ENCODE peak calls at places on chromosomes 16 and 17, in nine cellular contexts. C is fibroblast of mammary gland; H is T-helper 1 cell; E is substantia nigra; F is stimulated activated CD4-positive, alpha-beta T cell treated with anti-CD3 and anti-CD28 coated beads, Interleukin-1b, Interleukin-23, amount 100 ng/mL, for 1 hour; K is fibroblast of lung; P is ACHN; J is EL; A is activated T-cell treated with anti-CD3 and anti-CD28 coated beads, Interleukin-2, amount 50 U/mL, for 72 hours. B is an unnamed sample.

GRCh38 chr17:7128174-7128573 is 13.6 kb upstream of the ASGR2 start:
- DNase-seq in A (no peak), P (no peak), H (no peak), F (no peak), C (no peak), K (no peak), E (no peak), J (no peak), B (no peak)

GRCh38 chr17:83144421-83145357 is 65.3 kb downstream of the METRNL start:
- DNase-seq in H (no peak), P (no peak), K (no peak), J (peak), F (no peak), A (no peak), C (peak), E (no peak), B (no peak)

GRCh38 chr16:56013962-56014552 is 138.9 kb upstream of the CES5A start:
- DNase-seq in C (peak), P (peak), H (peak), J (peak), K (no peak), F (peak), E (no peak), A (peak), B (no peak)

GRCh38 chr16:85657267-85657650 is 31.5 kb downstream of the GINS2 start:
- DNase-seq in F (no peak), J (no peak), P (no peak), A (no peak), C (no peak), K (no peak), E (no peak), H (no peak), B (no peak)

GRCh38 chr16:54282202-54282922 is 4.2 kb downstream of the IRX3 start:
- DNase-seq in J (peak), F (no peak), C (peak), E (no peak), K (peak), P (no peak), H (no peak), A (peak), B (peak)

GRCh38 chr17:65531508-65532431 is 29.7 kb downstream of the AXIN2 start:
- DNase-seq in J (peak), E (no peak), C (peak), P (no peak), A (no peak), K (peak), H (no peak), F (no peak), B (peak)

GRCh38 chr17:62592305-62593099 is 35.0 kb upstream of the MRC2 start:
- DNase-seq in H (no peak), A (no peak), E (no peak), F (no peak), K (peak), P (no peak), C (peak), J (peak), B (no peak)

GRCh38 chr16:88617268-88618031 is 20.9 kb upstream of the IL17C start:
- DNase-seq in A (no peak), C (no peak), F (no peak), J (no peak), E (no peak), P (no peak), K (no peak), H (no peak), B (no peak)

GRCh38 chr17:38464251-38464722 is 36.0 kb downstream of the ARHGAP23 start:
- DNase-seq in C (peak), A (no peak), P (peak), E (peak), K (peak), J (no peak), F (no peak), H (no peak), B (peak)

GRCh38 chr17:80195141-80195540 is 25.0 kb downstream of the SGSH start:
- DNase-seq in E (no peak), P (no peak), J (no peak), A (no peak), C (no peak), H (no peak), K (no peak), F (no peak), B (no peak)

GRCh38 chr16:85072947-85073346 is 39.3 kb downstream of the CIBAR2 start:
- DNase-seq in P (no peak), E (no peak), H (no peak), C (peak), F (no peak), K (peak), A (no peak), J (no peak), B (no peak)

GRCh38 chr17:66578781-66579489 is 256.0 kb upstream of the CACNG5 start:
- DNase-seq in C (no peak), H (no peak), A (no peak), P (no peak), J (peak), E (no peak), F (no peak), K (no peak), B (no peak)

GRCh38 chr16:57539072-57539796 is 2.9 kb upstream of the CCDC102A start:
- DNase-seq in K (no peak), J (no peak), H (no peak), P (no peak), F (no peak), C (peak), A (peak), E (no peak), B (no peak)

GRCh38 chr17:60079401-60079861 is 710 bp upstream of the HEATR6 start:
- DNase-seq in F (no peak), A (no peak), C (peak), P (peak), K (peak), E (no peak), J (peak), H (no peak), B (no peak)

GRCh38 chr17:19470529-19471261 is 59.7 kb downstream of the RNF112 start:
- DNase-seq in F (no peak), C (peak), E (no peak), J (peak), K (no peak), H (no peak), P (no peak), A (no peak), B (no peak)

GRCh38 chr16:31440511-31441184 is 1.9 kb downstream of the ZNF843 start:
- DNase-seq in P (no peak), F (no peak), E (no peak), H (no peak), K (no peak), A (no peak), J (no peak), C (no peak), B (no peak)

GRCh38 chr16:10950393-10950792 is 6.0 kb downstream of the CLEC16A start:
- DNase-seq in J (peak), C (no peak), F (no peak), K (no peak), P (peak), A (no peak), E (no peak), H (no peak), B (no peak)

GRCh38 chr17:68172461-68172954 is 75.3 kb upstream of the AMZ2 start:
- DNase-seq in J (peak), P (peak), E (no peak), A (peak), K (peak), C (peak), H (peak), F (peak), B (peak)

GRCh38 chr16:34078697-34079096 is 619.3 kb downstream of the TP53TG3F start:
- DNase-seq in H (no peak), F (no peak), E (no peak), J (no peak), K (peak), P (no peak), C (peak), A (no peak), B (no peak)

B was measured in midbrain.